ENCODE peak calls at places on chromosome 1, in five cellular contexts. One of them, this sample, is unnamed.

GRCh38 chr1:62076286-62076685 is 118.4 kb upstream of the L1TD1 start:
- DNase-seq in PC-9: peak; percentile 10
- DNase-seq in mammary epithelial cell: peak; percentile 90
- DNase-seq in PC-3: peak; percentile 91
- DNase-seq in K562: peak; percentile 27
- DNase-seq in this sample: peak; percentile 66

GRCh38 chr1:157370698-157371097 is 181.6 kb downstream of the FCRL5 start:
- DNase-seq in PC-9: no peak
- DNase-seq in mammary epithelial cell: no peak
- DNase-seq in PC-3: no peak
- DNase-seq in K562: no peak
- DNase-seq in this sample: no peak

GRCh38 chr1:17759114-17759513 is 4.0 kb downstream of the ACTL8 start:
- DNase-seq in PC-9: peak; percentile 8
- DNase-seq in mammary epithelial cell: no peak
- DNase-seq in PC-3: no peak
- DNase-seq in K562: peak; percentile 65
- DNase-seq in this sample: no peak

GRCh38 chr1:50476800-50477199 is 53.6 kb upstream of the DMRTA2 start:
- DNase-seq in PC-9: no peak
- DNase-seq in mammary epithelial cell: no peak
- DNase-seq in PC-3: no peak
- DNase-seq in K562: no peak
- DNase-seq in this sample: no peak

GRCh38 chr1:6495540-6496359 is 4.3 kb upstream of the PLEKHG5 start:
- DNase-seq in PC-9: no peak
- DNase-seq in mammary epithelial cell: no peak
- DNase-seq in PC-3: no peak
- DNase-seq in K562: no peak
- DNase-seq in this sample: no peak

GRCh38 chr1:21821385-21822019 is 9.4 kb downstream of the LDLRAD2 start:
- DNase-seq in PC-9: no peak
- DNase-seq in mammary epithelial cell: no peak
- DNase-seq in PC-3: no peak
- DNase-seq in K562: no peak
- DNase-seq in this sample: no peak

GRCh38 chr1:19476440-19477190 is 8.7 kb downstream of the CAPZB start:
- DNase-seq in PC-9: no peak
- DNase-seq in mammary epithelial cell: no peak
- DNase-seq in PC-3: no peak
- DNase-seq in K562: peak; percentile 54
- DNase-seq in this sample: no peak

GRCh38 chr1:244815600-244816099 is 19.8 kb upstream of the COX20 start:
- DNase-seq in PC-9: no peak
- DNase-seq in mammary epithelial cell: no peak
- DNase-seq in PC-3: no peak
- DNase-seq in K562: peak; percentile 18
- DNase-seq in this sample: no peak

GRCh38 chr1:246609632-246610031 is 43.4 kb downstream of the CNST start:
- DNase-seq in PC-9: no peak
- DNase-seq in mammary epithelial cell: no peak
- DNase-seq in PC-3: peak; percentile 42
- DNase-seq in K562: no peak
- DNase-seq in this sample: no peak

GRCh38 chr1:109391161-109391556 is 6.6 kb downstream of the SORT1 start:
- DNase-seq in PC-9: no peak
- DNase-seq in mammary epithelial cell: no peak
- DNase-seq in PC-3: peak; percentile 22
- DNase-seq in K562: no peak
- DNase-seq in this sample: no peak

GRCh38 chr1:93016171-93016570 is 54.9 kb upstream of the DIPK1A start:
- DNase-seq in PC-9: peak; percentile 14
- DNase-seq in mammary epithelial cell: no peak
- DNase-seq in PC-3: peak; percentile 70
- DNase-seq in K562: no peak
- DNase-seq in this sample: no peak

GRCh38 chr1:161196521-161197451 is 2.1 kb downstream of the ADAMTS4 start:
- DNase-seq in PC-9: no peak
- DNase-seq in mammary epithelial cell: no peak
- DNase-seq in PC-3: no peak
- DNase-seq in K562: no peak
- DNase-seq in this sample: no peak

GRCh38 chr1:43587594-43587993 is 56.9 kb downstream of the PTPRF start:
- DNase-seq in PC-9: no peak
- DNase-seq in mammary epithelial cell: peak; percentile 66
- DNase-seq in PC-3: no peak
- DNase-seq in K562: no peak
- DNase-seq in this sample: no peak

GRCh38 chr1:178434899-178435298 is 61.9 kb downstream of the CLEC20A start:
- DNase-seq in PC-9: no peak
- DNase-seq in mammary epithelial cell: peak; percentile 14
- DNase-seq in PC-3: no peak
- DNase-seq in K562: no peak
- DNase-seq in this sample: no peak

GRCh38 chr1:210093461-210093860 is 139.1 kb upstream of the SERTAD4 start:
- DNase-seq in PC-9: no peak
- DNase-seq in mammary epithelial cell: no peak
- DNase-seq in PC-3: no peak
- DNase-seq in K562: no peak
- DNase-seq in this sample: no peak

GRCh38 chr1:96971849-96972602 is 250.4 kb downstream of the PTBP2 start:
- DNase-seq in PC-9: no peak
- DNase-seq in mammary epithelial cell: no peak
- DNase-seq in PC-3: peak; percentile 80
- DNase-seq in K562: no peak
- DNase-seq in this sample: no peak

GRCh38 chr1:118982816-118983557 is 5.2 kb downstream of the TBX15 start:
- DNase-seq in PC-9: no peak
- DNase-seq in mammary epithelial cell: no peak
- DNase-seq in PC-3: no peak
- DNase-seq in K562: no peak
- DNase-seq in this sample: no peak

GRCh38 chr1:118983558-118984021 is 4.6 kb downstream of the TBX15 start:
- DNase-seq in PC-9: no peak
- DNase-seq in mammary epithelial cell: no peak
- DNase-seq in PC-3: no peak
- DNase-seq in K562: no peak
- DNase-seq in this sample: no peak

GRCh38 chr1:118984990-118985608 is 3.0 kb downstream of the TBX15 start:
- DNase-seq in PC-9: no peak
- DNase-seq in mammary epithelial cell: no peak
- DNase-seq in PC-3: no peak
- DNase-seq in K562: no peak
- DNase-seq in this sample: no peak

GRCh38 chr1:118985611-118986290 is 2.4 kb downstream of the TBX15 start:
- DNase-seq in PC-9: no peak
- DNase-seq in mammary epithelial cell: no peak
- DNase-seq in PC-3: no peak
- DNase-seq in K562: no peak
- DNase-seq in this sample: no peak

GRCh38 chr1:118984086-118984989 is 3.8 kb downstream of the TBX15 start:
- DNase-seq in PC-9: no peak
- DNase-seq in mammary epithelial cell: no peak
- DNase-seq in PC-3: no peak
- DNase-seq in K562: peak; percentile 27
- DNase-seq in this sample: no peak
- TF ChIP-seq CTCF in PC-9: no peak
- TF ChIP-seq CTCF in mammary epithelial cell: no peak
- TF ChIP-seq CTCF in PC-3: no peak
- TF ChIP-seq CTCF in K562: no peak
- TF ChIP-seq CTCF in this sample: no peak

GRCh38 chr1:52738863-52739406 is 12.7 kb downstream of the ZYG11B start:
- DNase-seq in PC-9: no peak
- DNase-seq in mammary epithelial cell: no peak
- DNase-seq in PC-3: no peak
- DNase-seq in K562: peak; percentile 69
- DNase-seq in this sample: no peak

GRCh38 chr1:52738148-52738547 is 11.9 kb downstream of the ZYG11B start:
- DNase-seq in PC-9: no peak
- DNase-seq in mammary epithelial cell: no peak
- DNase-seq in PC-3: no peak
- DNase-seq in K562: no peak
- DNase-seq in this sample: no peak

GRCh38 chr1:52727956-52728656 is 1.9 kb downstream of the ZYG11B start:
- DNase-seq in PC-9: no peak
- DNase-seq in mammary epithelial cell: peak; percentile 24
- DNase-seq in PC-3: peak; percentile 52
- DNase-seq in K562: no peak
- DNase-seq in this sample: no peak

GRCh38 chr1:52733368-52733767 is 7.1 kb downstream of the ZYG11B start:
- DNase-seq in PC-9: no peak
- DNase-seq in mammary epithelial cell: no peak
- DNase-seq in PC-3: no peak
- DNase-seq in K562: no peak
- DNase-seq in this sample: no peak
- TF ChIP-seq EZH2 in PC-9: no peak
- TF ChIP-seq EZH2 in mammary epithelial cell: no peak
- TF ChIP-seq EZH2 in PC-3: no peak
- TF ChIP-seq EZH2 in K562: no peak
- TF ChIP-seq EZH2 in this sample: no peak

GRCh38 chr1:218304281-218305039 is 19.4 kb downstream of the RRP15 start:
- DNase-seq in PC-9: no peak
- DNase-seq in mammary epithelial cell: peak; percentile 5
- DNase-seq in PC-3: no peak
- DNase-seq in K562: peak; percentile 98
- DNase-seq in this sample: no peak
- H3K4me2 ChIP-seq in PC-9: no peak overlapping the region
- H3K4me2 ChIP-seq in mammary epithelial cell: no peak overlapping the region
- H3K4me2 ChIP-seq in PC-3: no peak overlapping the region
- H3K4me2 ChIP-seq in K562: peak overlapping the region; percentile 53
- H3K4me2 ChIP-seq in this sample: no peak overlapping the region

GRCh38 chr1:64245495-64245894 is 42.1 kb downstream of the UBE2U start:
- DNase-seq in PC-9: no peak
- DNase-seq in mammary epithelial cell: no peak
- DNase-seq in PC-3: peak; percentile 24
- DNase-seq in K562: no peak
- DNase-seq in this sample: no peak

GRCh38 chr1:64241069-64241468 is 37.6 kb downstream of the UBE2U start:
- DNase-seq in PC-9: no peak
- DNase-seq in mammary epithelial cell: no peak
- DNase-seq in PC-3: no peak
- DNase-seq in K562: no peak
- DNase-seq in this sample: no peak

GRCh38 chr1:64243757-64244080 is 40.3 kb downstream of the UBE2U start:
- DNase-seq in PC-9: no peak
- DNase-seq in mammary epithelial cell: no peak
- DNase-seq in PC-3: no peak
- DNase-seq in K562: no peak
- DNase-seq in this sample: no peak

GRCh38 chr1:64240209-64240608 is 36.8 kb downstream of the UBE2U start:
- DNase-seq in PC-9: no peak
- DNase-seq in mammary epithelial cell: no peak
- DNase-seq in PC-3: no peak
- DNase-seq in K562: no peak
- DNase-seq in this sample: no peak

DNA sequence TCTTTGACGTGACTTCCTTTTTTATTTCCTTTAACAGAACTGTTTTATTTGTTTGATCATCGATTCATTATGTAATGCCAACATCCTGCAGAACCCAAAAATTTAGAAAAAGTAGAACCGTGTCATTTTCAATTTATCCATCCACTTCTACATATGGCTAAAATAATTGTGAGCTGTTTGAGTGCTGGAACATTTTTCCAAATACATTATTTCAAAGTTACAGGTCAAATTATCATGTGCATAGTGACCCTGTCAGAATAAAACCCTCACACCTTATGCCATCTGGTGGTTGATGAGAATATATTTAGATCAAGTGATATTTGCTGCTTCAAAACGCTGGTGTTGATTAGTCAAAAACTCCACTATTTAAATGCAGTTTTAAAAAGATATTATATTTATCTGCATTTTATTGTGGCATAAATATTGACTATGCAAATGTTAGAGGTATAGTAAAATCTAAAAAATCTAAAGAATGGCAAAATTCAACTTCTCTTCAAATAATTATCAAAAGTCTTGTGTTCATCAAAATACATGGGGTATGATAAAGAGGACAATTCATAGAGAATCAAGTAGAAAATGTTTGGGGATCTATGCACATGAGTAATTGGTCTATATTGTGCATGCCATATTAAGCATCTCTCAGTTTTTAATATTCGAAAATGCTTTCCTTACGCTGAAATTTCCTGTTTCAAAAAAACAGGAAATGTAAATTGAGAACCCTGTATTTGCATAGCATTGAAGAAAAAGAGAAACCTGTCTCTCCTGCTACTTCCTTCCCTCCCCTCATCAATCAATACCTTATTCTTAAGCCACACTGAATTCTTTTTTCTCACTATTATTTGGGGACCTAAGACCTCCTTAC is 39.7 kb downstream of the UBE2U start:
- DNase-seq in PC-9: no peak
- DNase-seq in mammary epithelial cell: peak; percentile 31
- DNase-seq in PC-3: peak; percentile 72
- DNase-seq in K562: peak; percentile 7
- DNase-seq in this sample: no peak
- TF ChIP-seq CTCF in PC-9: peak; percentile 85
- TF ChIP-seq CTCF in mammary epithelial cell: peak; percentile 54
- TF ChIP-seq CTCF in PC-3: peak; percentile 81
- TF ChIP-seq CTCF in K562: peak; percentile 15
- TF ChIP-seq CTCF in this sample: peak; percentile 46

GRCh38 chr1:39491146-39491921 is at the start of gene BMP8A:
- DNase-seq in PC-9: peak; percentile 83
- DNase-seq in mammary epithelial cell: peak; percentile 51
- DNase-seq in PC-3: peak; percentile 61
- DNase-seq in K562: peak; percentile 86
- DNase-seq in this sample: no peak
- TF ChIP-seq EZH2 in PC-9: no peak
- TF ChIP-seq EZH2 in mammary epithelial cell: no peak
- TF ChIP-seq EZH2 in PC-3: no peak
- TF ChIP-seq EZH2 in K562: no peak
- TF ChIP-seq EZH2 in this sample: no peak

DNA sequence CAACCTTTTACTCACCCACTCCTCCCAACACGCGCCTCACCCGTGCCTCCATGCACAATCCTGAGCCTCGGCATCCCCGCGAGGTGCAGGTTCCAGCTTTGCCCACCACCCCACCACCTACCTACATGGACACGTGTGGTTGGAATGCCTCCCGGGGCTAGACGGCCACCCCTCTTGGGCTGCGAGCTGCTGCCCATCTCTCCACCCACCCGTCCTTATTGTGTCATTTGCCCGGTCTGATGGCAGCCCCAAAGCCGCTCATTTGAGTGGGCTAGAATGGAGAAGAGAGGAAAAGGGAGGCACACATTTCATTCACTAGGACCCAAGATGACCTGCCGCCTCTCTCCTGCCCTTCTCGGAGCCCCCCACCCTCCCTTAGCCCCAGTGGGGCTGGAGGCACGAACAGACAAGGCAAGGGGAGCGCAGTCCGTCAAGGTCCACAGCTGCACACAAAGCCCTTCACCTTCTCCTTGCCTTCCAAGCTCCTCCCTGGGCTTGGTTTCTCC is 785 bp downstream of the ZNF697 start:
- DNase-seq in PC-9: no peak
- DNase-seq in mammary epithelial cell: no peak
- DNase-seq in PC-3: no peak
- DNase-seq in K562: no peak
- DNase-seq in this sample: no peak
- H3K4me2 ChIP-seq in PC-9: peak overlapping the region; percentile 96
- H3K4me2 ChIP-seq in mammary epithelial cell: peak overlapping the region; percentile 95
- H3K4me2 ChIP-seq in PC-3: peak overlapping the region; percentile 98
- H3K4me2 ChIP-seq in K562: peak overlapping the region; percentile 94
- H3K4me2 ChIP-seq in this sample: peak overlapping the region; percentile 83